ENCODE peak calls at places on chromosomes 6 and 20, in eight cellular contexts. R is SK-N-SH, I is fibroblast of lung, F is heart right ventricle, C is tibial artery, V is neural progenitor cell, L is mucosa of descending colon, B is lung. G is an unnamed sample. For H3K4me1, the result is how much of the 10 kb centered on the place peaks cover.

GRCh38 chr20:44733341-44734069 is 12.2 kb upstream of the KCNK15 start:
- DNase-seq in V (peak), C (peak), L (no peak), I (peak), R (peak), B (peak), F (peak), G (peak)

GRCh38 chr20:44714701-44715494 is at the start of gene CCN5:
- DNase-seq in V (no peak), F (peak), C (peak), I (peak), R (peak), B (peak), L (peak), G (peak)

GRCh38 chr6:13431861-13432465 is 55.4 kb downstream of the GFOD1 start:
- DNase-seq in I (peak), V (no peak), L (no peak), F (no peak), R (no peak), C (no peak), B (no peak), G (peak)

GRCh38 chr6:14108571-14109410 is 8.8 kb upstream of the CD83 start:
- DNase-seq in V (no peak), C (peak), R (no peak), I (peak), B (peak), F (no peak), L (peak), G (peak)

GRCh38 chr6:154096834-154097233 is 57.8 kb downstream of the OPRM1 start:
- DNase-seq in I (no peak), F (no peak), L (no peak), B (no peak), R (no peak), V (no peak), C (no peak), G (no peak)

GRCh38 chr6:10690651-10691445 is 3.6 kb downstream of the C6orf52 start:
- DNase-seq in R (no peak), V (peak), B (no peak), F (no peak), L (no peak), C (no peak), I (no peak), G (no peak)

GRCh38 chr6:166957087-166957804 is 896 bp upstream of the RNASET2 start:
- DNase-seq in R (peak), I (no peak), V (peak), L (peak), F (peak), C (peak), B (peak), G (peak)

GRCh38 chr20:58113706-58114105 is 114.7 kb downstream of the ANKRD60 start:
- DNase-seq in B (peak), I (no peak), L (no peak), C (no peak), R (no peak), V (no peak), F (no peak), G (peak)

GRCh38 chr20:50029697-50030428 is 47.1 kb downstream of the SNAI1 start:
- DNase-seq in I (peak), F (peak), B (peak), C (peak), L (no peak), V (no peak), R (peak), G (peak)

GRCh38 chr20:62003567-62004405 is 61.9 kb downstream of the TAF4 start:
- DNase-seq in F (no peak), V (no peak), L (no peak), I (no peak), B (no peak), C (no peak), R (no peak), G (no peak)

GRCh38 chr6:80020381-80021120 is 16.1 kb downstream of the TTK start:
- DNase-seq in I (no peak), B (no peak), R (no peak), C (no peak), L (no peak), F (no peak), V (no peak), G (no peak)
- H3K4me1 ChIP-seq in I (under half), B (under half), R (under half), C (under half), L (under half), F (under half), V (under half), G (under half)

GRCh38 chr6:18261877-18262276 is 2.5 kb downstream of the DEK start:
- DNase-seq in I (no peak), C (no peak), R (no peak), L (no peak), V (peak), F (no peak), B (no peak), G (no peak)
- H3K4me3 ChIP-seq in I (peak), C (no peak), R (peak), L (no peak), V (peak), F (no peak), B (no peak), G (no peak)

GRCh38 chr6:15427360-15428070 is 181.6 kb downstream of the JARID2 start:
- DNase-seq in L (no peak), C (no peak), B (no peak), F (no peak), I (no peak), V (no peak), R (no peak), G (no peak)

GRCh38 chr6:15431762-15432495 is 186.1 kb downstream of the JARID2 start:
- DNase-seq in F (no peak), L (no peak), C (no peak), R (no peak), I (peak), V (peak), B (peak), G (peak)

GRCh38 chr6:15430181-15430580 is 184.3 kb downstream of the JARID2 start:
- DNase-seq in I (no peak), R (no peak), F (no peak), V (no peak), L (no peak), C (no peak), B (no peak), G (no peak)

GRCh38 chr6:15430947-15431405 is 185.1 kb downstream of the JARID2 start:
- DNase-seq in R (no peak), L (no peak), B (no peak), C (no peak), I (no peak), V (no peak), F (no peak), G (no peak)

DNA sequence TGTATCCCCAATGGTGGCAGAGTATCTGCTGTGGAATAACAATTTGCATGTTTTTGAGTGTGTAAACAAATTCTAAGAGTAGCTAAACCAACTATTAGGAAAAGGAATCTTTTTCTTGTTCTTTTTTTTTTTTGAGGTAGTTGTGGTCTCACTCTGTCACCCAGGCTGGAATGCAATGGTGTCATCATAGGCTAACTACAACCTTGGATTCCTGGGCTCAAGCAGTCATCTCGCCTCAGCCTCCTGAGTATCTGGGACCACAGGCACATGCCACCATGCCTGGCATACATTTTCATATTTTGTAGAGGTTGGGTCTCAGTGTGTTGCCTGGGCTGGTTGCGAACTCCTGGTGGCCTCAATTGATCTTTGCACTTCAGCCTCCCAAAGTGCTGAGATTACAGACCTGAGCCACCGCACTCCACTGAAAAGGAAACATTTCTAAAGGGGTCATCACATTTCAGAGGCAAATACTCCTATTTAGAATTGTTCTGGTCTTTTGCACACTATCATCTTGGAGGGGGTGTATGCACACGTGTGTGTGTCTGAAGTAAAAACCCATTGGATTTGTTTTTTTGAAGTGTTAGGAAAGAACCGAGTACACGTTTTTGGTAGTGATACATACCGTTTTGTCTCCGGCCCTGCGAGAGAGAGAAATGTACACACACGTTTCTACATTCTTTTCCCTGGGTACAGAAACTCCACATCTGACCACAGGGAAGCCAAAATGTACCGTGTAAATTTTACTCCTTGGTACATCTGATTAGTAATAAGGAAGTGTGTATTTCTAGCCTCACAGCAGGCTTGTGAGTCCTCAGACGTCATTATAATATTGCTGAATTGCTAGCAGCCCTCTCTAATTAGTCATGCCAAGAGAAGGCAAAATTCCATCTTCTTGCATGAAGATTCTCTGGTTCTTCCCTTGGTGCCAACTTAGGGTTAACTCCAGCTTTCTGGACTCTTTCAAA is 183.6 kb downstream of the JARID2 start:
- DNase-seq in V (no peak), I (peak), L (no peak), B (no peak), F (no peak), C (no peak), R (no peak), G (peak)
- H3K4me1 ChIP-seq in V (half or more), I (under half), L (under half), B (half or more), F (half or more), C (under half), R (under half), G (under half)

GRCh38 chr6:170149681-170150589 is 140.9 kb downstream of the DLL1 start:
- DNase-seq in V (no peak), F (no peak), L (no peak), I (no peak), B (no peak), R (no peak), C (no peak), G (no peak)

GRCh38 chr6:170150590-170150945 is 140.3 kb downstream of the DLL1 start:
- DNase-seq in I (no peak), L (no peak), R (no peak), V (no peak), C (no peak), F (no peak), B (no peak), G (no peak)

GRCh38 chr6:170152111-170152926 is 138.6 kb downstream of the DLL1 start:
- DNase-seq in B (no peak), C (peak), F (no peak), R (no peak), V (peak), I (peak), L (peak), G (no peak)

GRCh38 chr6:170152989-170153388 is 137.9 kb downstream of the DLL1 start:
- DNase-seq in F (no peak), R (no peak), C (no peak), L (peak), B (peak), V (peak), I (peak), G (peak)

GRCh38 chr6:170151235-170152110 is 139.4 kb downstream of the DLL1 start:
- DNase-seq in F (no peak), I (no peak), V (peak), R (no peak), C (no peak), L (no peak), B (no peak), G (no peak)
- H3K4me3 ChIP-seq in F (peak), I (no peak), V (no peak), R (no peak), C (no peak), L (no peak), B (no peak), G (no peak)

DNA sequence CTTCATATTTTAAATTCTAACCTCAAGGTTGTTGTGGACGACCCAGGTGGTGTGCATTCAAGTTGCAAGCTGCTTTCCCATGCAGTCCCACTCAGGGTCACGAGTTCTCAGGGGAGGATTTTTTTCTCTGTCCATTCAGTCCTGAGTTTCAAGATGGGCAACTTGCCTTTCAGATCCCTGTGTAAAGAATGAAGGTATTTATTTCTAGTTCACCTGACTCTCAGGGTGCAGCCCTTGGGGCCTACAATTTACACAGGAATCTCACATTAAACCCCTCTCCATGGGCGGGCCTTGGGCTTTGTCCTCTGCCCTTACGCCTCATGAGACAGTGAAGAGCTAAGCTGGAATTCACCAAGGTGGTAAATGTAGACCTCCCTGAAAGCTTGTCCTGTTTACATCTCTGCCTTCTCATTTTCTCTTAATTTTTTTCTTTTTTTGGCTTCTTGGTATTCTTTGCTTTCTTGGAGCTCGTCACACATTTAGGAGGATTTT is 65.9 kb downstream of the TPD52L1 start:
- DNase-seq in V (peak), L (no peak), R (no peak), I (no peak), F (no peak), C (no peak), B (no peak), G (no peak)
- H3K4me1 ChIP-seq in V (under half), L (under half), R (under half), I (under half), F (half or more), C (under half), B (under half), G (under half)

DNA sequence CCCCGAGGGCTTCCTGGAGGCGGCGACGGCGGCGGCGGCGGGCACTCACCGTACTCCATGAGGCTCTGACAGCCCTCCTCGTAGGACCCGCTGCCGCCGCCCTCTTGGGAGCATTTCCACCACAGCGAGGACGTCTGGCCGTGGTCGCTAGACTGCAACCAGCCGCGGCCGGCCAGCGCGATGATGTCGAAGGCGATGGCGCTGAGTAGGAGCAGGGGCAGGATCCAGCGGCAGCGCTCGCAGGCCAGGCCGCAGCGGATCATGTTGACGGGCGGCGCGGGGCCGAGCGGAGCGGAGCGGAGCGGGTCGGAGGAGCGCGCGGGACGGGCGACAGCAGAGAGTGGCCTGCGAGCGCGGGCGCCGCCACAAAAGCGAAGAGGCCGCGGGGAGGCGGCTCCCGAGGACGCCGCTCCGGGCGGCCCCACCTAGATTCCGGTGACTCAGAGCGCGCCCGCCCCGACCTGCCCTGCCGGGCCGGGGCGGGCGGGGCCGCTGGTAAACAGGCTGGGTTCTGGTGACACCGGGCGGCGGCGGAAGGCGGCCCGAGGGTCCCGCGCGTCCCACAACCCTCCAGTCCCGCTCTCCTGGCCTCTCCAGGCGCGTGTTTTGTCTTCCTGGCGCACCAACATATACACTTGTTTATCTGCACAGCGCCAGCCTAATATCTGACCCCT is at the start of gene PERP:
- DNase-seq in R (peak), B (peak), L (peak), V (peak), C (peak), I (peak), F (peak), G (peak)
- H3K4me3 ChIP-seq in R (peak), B (peak), L (peak), V (peak), C (peak), I (peak), F (peak), G (peak)

G was measured in SJCRH30.